ENCODE peak calls at places on chromosomes 3 and 15, in four cellular contexts. H is CD8-positive, alpha-beta T cell; D is heart left ventricle; Y is activated T-cell treated with anti-CD3 and anti-CD28 coated beads for 1 hour. A is an unnamed sample.

GRCh38 chr3:123725652-123726400 is 141.0 kb upstream of the HACD2 start:
- DNase-seq in H (no peak), D (no peak), Y (no peak), A (no peak)

GRCh38 chr3:125431391-125431790 is 56.3 kb upstream of the ZNF148 start:
- DNase-seq in H (no peak), D (no peak), Y (no peak), A (no peak)

GRCh38 chr3:50365842-50366220 is 6.5 kb upstream of the TMEM115 start:
- DNase-seq in H (no peak), D (no peak), Y (no peak), A (no peak)

GRCh38 chr3:172054115-172054764 is 14.9 kb downstream of the FNDC3B start:
- DNase-seq in H (no peak), D (no peak), Y (no peak), A (no peak)

GRCh38 chr3:52527732-52528595 is 5.7 kb downstream of the NT5DC2 start:
- DNase-seq in H (peak), D (peak), Y (no peak), A (no peak)

GRCh38 chr3:42696356-42697301 is 6.0 kb downstream of the HHATL start:
- DNase-seq in H (no peak), D (no peak), Y (no peak), A (no peak)

GRCh38 chr15:75195766-75196241 is 5.9 kb upstream of the C15orf39 start:
- DNase-seq in H (no peak), D (peak), Y (no peak), A (no peak)

GRCh38 chr15:64287953-64288352 is 68.0 kb downstream of the CSNK1G1 start:
- DNase-seq in H (no peak), D (no peak), Y (no peak), A (no peak)

GRCh38 chr3:43316783-43317460 is 30.6 kb downstream of the SNRK start:
- DNase-seq in H (no peak), D (no peak), Y (no peak), A (peak)

GRCh38 chr3:17942856-17943255 is 200.4 kb upstream of the TBC1D5 start:
- DNase-seq in H (no peak), D (no peak), Y (no peak), A (peak)

GRCh38 chr3:2823016-2823415 is 287.2 kb downstream of the IL5RA start:
- DNase-seq in H (no peak), D (no peak), Y (no peak), A (peak)

A was measured in astrocyte of the hippocampus.